ENCODE peak calls at places on chromosomes 11 and 22, in ten cellular contexts. One of them, this sample, is unnamed.

GRCh38 chr22:36315325-36315724 is 62.4 kb downstream of the APOL1 start:
- DNase-seq in HCT116: no peak
- DNase-seq in lung: no peak
- DNase-seq in mucosa of descending colon: no peak
- DNase-seq in neuronal stem cell: no peak
- DNase-seq in upper lobe of right lung: no peak
- DNase-seq in stomach: no peak
- DNase-seq in CD8-positive, alpha-beta T cell: no peak
- DNase-seq in OCI-LY7: no peak
- DNase-seq in mesendoderm: no peak
- DNase-seq in this sample: no peak

GRCh38 chr11:90218606-90219005 is 4.2 kb downstream of the CHORDC1 start:
- DNase-seq in stomach: no peak
- DNase-seq in upper lobe of right lung: peak; percentile 63
- DNase-seq in HCT116: no peak
- DNase-seq in OCI-LY7: no peak
- DNase-seq in mucosa of descending colon: no peak
- DNase-seq in lung: no peak
- DNase-seq in neuronal stem cell: no peak
- DNase-seq in mesendoderm: peak; percentile 61
- DNase-seq in CD8-positive, alpha-beta T cell: no peak
- DNase-seq in this sample: peak; percentile 54

GRCh38 chr11:33753304-33753703 is 17.1 kb upstream of the CD59 start:
- DNase-seq in stomach: no peak
- DNase-seq in mesendoderm: no peak
- DNase-seq in mucosa of descending colon: no peak
- DNase-seq in CD8-positive, alpha-beta T cell: no peak
- DNase-seq in OCI-LY7: no peak
- DNase-seq in neuronal stem cell: no peak
- DNase-seq in upper lobe of right lung: no peak
- DNase-seq in HCT116: no peak
- DNase-seq in lung: no peak
- DNase-seq in this sample: peak; percentile 68

GRCh38 chr11:58576792-58577440 is 1.3 kb upstream of the LPXN start:
- DNase-seq in upper lobe of right lung: no peak
- DNase-seq in neuronal stem cell: no peak
- DNase-seq in CD8-positive, alpha-beta T cell: no peak
- DNase-seq in lung: no peak
- DNase-seq in HCT116: no peak
- DNase-seq in mesendoderm: peak; percentile 14
- DNase-seq in mucosa of descending colon: no peak
- DNase-seq in OCI-LY7: peak; percentile 27
- DNase-seq in stomach: no peak
- DNase-seq in this sample: no peak

GRCh38 chr22:36493690-36494110 is 12.3 kb upstream of the TXN2 start:
- DNase-seq in neuronal stem cell: no peak
- DNase-seq in CD8-positive, alpha-beta T cell: no peak
- DNase-seq in lung: peak; percentile 45
- DNase-seq in mucosa of descending colon: peak; percentile 46
- DNase-seq in stomach: no peak
- DNase-seq in HCT116: no peak
- DNase-seq in upper lobe of right lung: peak; percentile 71
- DNase-seq in mesendoderm: no peak
- DNase-seq in OCI-LY7: peak; percentile 67
- DNase-seq in this sample: no peak

GRCh38 chr22:17853066-17853465 is 78.8 kb upstream of the BID start:
- DNase-seq in upper lobe of right lung: no peak
- DNase-seq in neuronal stem cell: no peak
- DNase-seq in mesendoderm: no peak
- DNase-seq in CD8-positive, alpha-beta T cell: no peak
- DNase-seq in stomach: no peak
- DNase-seq in mucosa of descending colon: no peak
- DNase-seq in OCI-LY7: no peak
- DNase-seq in lung: no peak
- DNase-seq in HCT116: no peak
- DNase-seq in this sample: no peak

GRCh38 chr22:30246962-30247376 is 410 bp upstream of the LIF start:
- DNase-seq in lung: no peak
- DNase-seq in mucosa of descending colon: peak; percentile 86
- DNase-seq in mesendoderm: no peak
- DNase-seq in OCI-LY7: no peak
- DNase-seq in CD8-positive, alpha-beta T cell: no peak
- DNase-seq in neuronal stem cell: no peak
- DNase-seq in HCT116: no peak
- DNase-seq in stomach: no peak
- DNase-seq in upper lobe of right lung: no peak
- DNase-seq in this sample: no peak

GRCh38 chr11:96341237-96342130 is 1.5 kb downstream of the MAML2 start:
- DNase-seq in HCT116: no peak
- DNase-seq in CD8-positive, alpha-beta T cell: peak; percentile 56
- DNase-seq in OCI-LY7: peak; percentile 37
- DNase-seq in upper lobe of right lung: peak; percentile 83
- DNase-seq in stomach: peak; percentile 60
- DNase-seq in mucosa of descending colon: peak; percentile 70
- DNase-seq in lung: no peak
- DNase-seq in neuronal stem cell: peak; percentile 26
- DNase-seq in mesendoderm: no peak
- DNase-seq in this sample: peak; percentile 59

GRCh38 chr11:102451693-102452460 is 688 bp downstream of the TMEM123 start:
- DNase-seq in lung: peak; percentile 58
- DNase-seq in mesendoderm: peak; percentile 74
- DNase-seq in HCT116: no peak
- DNase-seq in upper lobe of right lung: peak; percentile 85
- DNase-seq in CD8-positive, alpha-beta T cell: peak; percentile 70
- DNase-seq in OCI-LY7: peak; percentile 94
- DNase-seq in stomach: peak; percentile 71
- DNase-seq in neuronal stem cell: peak; percentile 40
- DNase-seq in mucosa of descending colon: peak; percentile 83
- DNase-seq in this sample: peak; percentile 69

DNA sequence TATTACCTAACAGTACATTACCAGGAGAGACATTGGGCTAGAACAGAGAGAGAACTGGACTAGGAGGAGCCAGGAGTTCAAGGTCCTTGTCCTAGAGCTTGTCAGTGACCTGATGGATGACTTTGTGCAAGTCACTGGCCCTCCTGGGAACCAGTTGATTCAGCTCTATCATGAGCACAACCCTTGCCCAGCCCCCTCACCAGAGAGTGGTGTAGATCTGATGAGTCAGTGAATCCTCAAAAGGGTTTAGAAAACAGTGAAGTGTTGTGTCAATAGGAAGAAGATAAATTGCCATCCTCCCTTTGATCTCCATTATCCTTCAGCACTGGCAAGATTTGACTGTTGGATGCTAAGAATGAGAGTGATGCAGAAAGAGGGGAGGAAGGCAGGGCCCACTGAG is 24.3 kb downstream of the NEU3 start:
- DNase-seq in CD8-positive, alpha-beta T cell: no peak
- DNase-seq in neuronal stem cell: no peak
- DNase-seq in HCT116: no peak
- DNase-seq in upper lobe of right lung: no peak
- DNase-seq in lung: no peak
- DNase-seq in stomach: no peak
- DNase-seq in mesendoderm: peak; percentile 25
- DNase-seq in OCI-LY7: no peak
- DNase-seq in mucosa of descending colon: no peak
- DNase-seq in this sample: no peak
- H3K36me3 ChIP-seq in CD8-positive, alpha-beta T cell: peaks cover 3% of the 10 kb centered on the region
- H3K36me3 ChIP-seq in neuronal stem cell: peaks cover 3% of the 10 kb centered on the region
- H3K36me3 ChIP-seq in HCT116: peaks cover 5% of the 10 kb centered on the region
- H3K36me3 ChIP-seq in upper lobe of right lung: peaks cover 4% of the 10 kb centered on the region
- H3K36me3 ChIP-seq in lung: peaks cover 10% of the 10 kb centered on the region
- H3K36me3 ChIP-seq in stomach: peaks cover 20% of the 10 kb centered on the region
- H3K36me3 ChIP-seq in mesendoderm: no peaks in the 10 kb centered on the region
- H3K36me3 ChIP-seq in OCI-LY7: peaks cover 80% of the 10 kb centered on the region
- H3K36me3 ChIP-seq in mucosa of descending colon: no peaks in the 10 kb centered on the region
- H3K36me3 ChIP-seq in this sample: no peaks in the 10 kb centered on the region

DNA sequence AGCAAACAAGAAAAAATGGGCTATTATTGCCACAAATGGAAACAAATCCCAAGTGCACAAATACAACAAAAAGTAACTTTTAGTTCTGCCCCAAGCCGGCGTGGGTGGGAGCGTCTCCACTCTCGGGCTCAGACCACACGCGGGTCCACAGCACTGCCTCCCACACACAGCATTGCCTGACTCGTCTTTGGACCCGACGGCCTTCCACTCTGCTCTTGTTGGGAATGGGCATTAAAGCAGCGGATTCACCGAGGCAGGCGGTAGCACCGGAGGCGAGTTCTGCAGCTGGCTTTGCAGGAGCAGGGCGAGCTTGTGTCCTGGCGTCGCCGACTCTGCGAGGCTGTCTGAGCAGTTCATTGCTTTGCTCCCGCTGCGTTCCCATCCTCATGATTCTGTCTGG is 23.0 kb downstream of the NADSYN1 start:
- DNase-seq in OCI-LY7: no peak
- DNase-seq in stomach: no peak
- DNase-seq in mucosa of descending colon: no peak
- DNase-seq in neuronal stem cell: no peak
- DNase-seq in upper lobe of right lung: no peak
- DNase-seq in HCT116: no peak
- DNase-seq in CD8-positive, alpha-beta T cell: no peak
- DNase-seq in lung: no peak
- DNase-seq in mesendoderm: no peak
- DNase-seq in this sample: no peak
- H3K36me3 ChIP-seq in OCI-LY7: peaks cover 26% of the 10 kb centered on the region
- H3K36me3 ChIP-seq in stomach: peaks cover 100% of the 10 kb centered on the region
- H3K36me3 ChIP-seq in mucosa of descending colon: peaks cover 23% of the 10 kb centered on the region
- H3K36me3 ChIP-seq in neuronal stem cell: peaks cover 15% of the 10 kb centered on the region
- H3K36me3 ChIP-seq in upper lobe of right lung: peaks cover 96% of the 10 kb centered on the region
- H3K36me3 ChIP-seq in HCT116: peaks cover 2% of the 10 kb centered on the region
- H3K36me3 ChIP-seq in CD8-positive, alpha-beta T cell: peaks cover 49% of the 10 kb centered on the region
- H3K36me3 ChIP-seq in lung: peaks cover 16% of the 10 kb centered on the region
- H3K36me3 ChIP-seq in mesendoderm: peaks cover 6% of the 10 kb centered on the region
- H3K36me3 ChIP-seq in this sample: peaks cover 51% of the 10 kb centered on the region

DNA sequence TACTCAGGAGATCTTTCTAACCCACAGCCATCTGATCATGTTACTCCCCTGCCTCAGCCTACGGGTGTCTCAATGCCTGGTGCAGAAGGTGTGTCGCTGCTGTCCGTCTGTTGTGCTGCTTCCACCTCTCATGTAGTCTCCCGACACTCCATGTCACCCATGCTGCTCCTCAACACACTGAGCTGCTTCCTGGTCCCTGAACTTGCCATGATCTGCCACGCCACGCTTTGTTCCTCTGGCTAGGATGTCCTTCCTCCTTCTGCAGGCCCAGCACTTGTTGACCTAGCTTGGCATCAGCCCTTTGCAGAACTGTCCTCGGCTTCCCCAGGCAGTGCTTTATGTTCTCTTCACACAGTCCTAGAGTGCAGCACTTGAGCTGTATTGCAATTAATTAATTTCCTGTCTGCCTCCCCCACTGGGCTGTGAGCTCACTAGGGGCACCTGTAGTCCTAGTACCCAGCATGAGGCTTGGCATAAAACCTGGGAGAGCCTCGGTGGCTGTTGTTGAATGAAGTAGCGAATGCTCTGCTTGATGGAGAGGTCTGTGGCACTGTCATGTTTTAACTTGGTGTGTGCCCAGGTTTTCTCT is 9.5 kb downstream of the GTPBP1 start:
- DNase-seq in OCI-LY7: no peak
- DNase-seq in mesendoderm: no peak
- DNase-seq in lung: no peak
- DNase-seq in neuronal stem cell: no peak
- DNase-seq in mucosa of descending colon: no peak
- DNase-seq in stomach: no peak
- DNase-seq in CD8-positive, alpha-beta T cell: no peak
- DNase-seq in HCT116: no peak
- DNase-seq in upper lobe of right lung: peak; percentile 60
- DNase-seq in this sample: no peak
- H3K36me3 ChIP-seq in OCI-LY7: peaks cover 53% of the 10 kb centered on the region
- H3K36me3 ChIP-seq in mesendoderm: peaks cover 1% of the 10 kb centered on the region
- H3K36me3 ChIP-seq in lung: peaks cover 9% of the 10 kb centered on the region
- H3K36me3 ChIP-seq in neuronal stem cell: peaks cover 23% of the 10 kb centered on the region
- H3K36me3 ChIP-seq in mucosa of descending colon: no peaks in the 10 kb centered on the region
- H3K36me3 ChIP-seq in stomach: peaks cover 52% of the 10 kb centered on the region
- H3K36me3 ChIP-seq in CD8-positive, alpha-beta T cell: peaks cover 27% of the 10 kb centered on the region
- H3K36me3 ChIP-seq in HCT116: peaks cover 6% of the 10 kb centered on the region
- H3K36me3 ChIP-seq in upper lobe of right lung: peaks cover 31% of the 10 kb centered on the region
- H3K36me3 ChIP-seq in this sample: peaks cover 15% of the 10 kb centered on the region

GRCh38 chr11:118514103-118514502 is 13.2 kb upstream of the TTC36 start:
- DNase-seq in mucosa of descending colon: no peak
- DNase-seq in OCI-LY7: no peak
- DNase-seq in neuronal stem cell: no peak
- DNase-seq in stomach: no peak
- DNase-seq in HCT116: no peak
- DNase-seq in CD8-positive, alpha-beta T cell: no peak
- DNase-seq in upper lobe of right lung: no peak
- DNase-seq in mesendoderm: no peak
- DNase-seq in lung: no peak
- DNase-seq in this sample: no peak
- H3K36me3 ChIP-seq in mucosa of descending colon: peaks cover 14% of the 10 kb centered on the region
- H3K36me3 ChIP-seq in OCI-LY7: peaks cover 91% of the 10 kb centered on the region
- H3K36me3 ChIP-seq in neuronal stem cell: peaks cover 47% of the 10 kb centered on the region
- H3K36me3 ChIP-seq in stomach: peaks cover 100% of the 10 kb centered on the region
- H3K36me3 ChIP-seq in HCT116: peaks cover 57% of the 10 kb centered on the region
- H3K36me3 ChIP-seq in CD8-positive, alpha-beta T cell: peaks cover 55% of the 10 kb centered on the region
- H3K36me3 ChIP-seq in upper lobe of right lung: peaks cover 96% of the 10 kb centered on the region
- H3K36me3 ChIP-seq in mesendoderm: peaks cover 13% of the 10 kb centered on the region
- H3K36me3 ChIP-seq in lung: peaks cover 46% of the 10 kb centered on the region
- H3K36me3 ChIP-seq in this sample: peaks cover 83% of the 10 kb centered on the region

GRCh38 chr22:42635531-42635930 is 4.9 kb downstream of the ATP5MGL start:
- DNase-seq in neuronal stem cell: no peak
- DNase-seq in stomach: peak; percentile 67
- DNase-seq in CD8-positive, alpha-beta T cell: no peak
- DNase-seq in lung: peak; percentile 48
- DNase-seq in upper lobe of right lung: no peak
- DNase-seq in mesendoderm: no peak
- DNase-seq in OCI-LY7: no peak
- DNase-seq in mucosa of descending colon: no peak
- DNase-seq in HCT116: peak; percentile 85
- DNase-seq in this sample: no peak
- H3K36me3 ChIP-seq in neuronal stem cell: peaks cover 28% of the 10 kb centered on the region
- H3K36me3 ChIP-seq in stomach: peaks cover 66% of the 10 kb centered on the region
- H3K36me3 ChIP-seq in CD8-positive, alpha-beta T cell: peaks cover 15% of the 10 kb centered on the region
- H3K36me3 ChIP-seq in lung: no peaks in the 10 kb centered on the region
- H3K36me3 ChIP-seq in upper lobe of right lung: peaks cover 57% of the 10 kb centered on the region
- H3K36me3 ChIP-seq in mesendoderm: peaks cover 2% of the 10 kb centered on the region
- H3K36me3 ChIP-seq in OCI-LY7: peaks cover 47% of the 10 kb centered on the region
- H3K36me3 ChIP-seq in mucosa of descending colon: no peaks in the 10 kb centered on the region
- H3K36me3 ChIP-seq in HCT116: peaks cover 2% of the 10 kb centered on the region
- H3K36me3 ChIP-seq in this sample: peaks cover 38% of the 10 kb centered on the region